ENCODE peak calls at places on chromosome 20, in seven cellular contexts. R is CD4-positive, alpha-beta T cell; B is activated CD4-positive, alpha-beta T cell treated with anti-CD3 and anti-CD28 coated beads, Interleukin-2, amount 10 ng/mL, durations not matched to agents 24 days and 14 days; F is MM.1S; X is immature natural killer cell; O is T-helper 17 cell; N is natural killer cell. H is an unnamed sample.

GRCh38 chr20:38873050-38873581 is 53.1 kb upstream of the FAM83D start:
- DNase-seq in R (peak; percentile 48), F (peak; percentile 91), N (peak; percentile 79), B (peak; percentile 92), X (peak; percentile 96), O (peak; percentile 61), H (no peak)

GRCh38 chr20:49385471-49385870 is 97.0 kb downstream of the KCNB1 start:
- DNase-seq in O (no peak), F (peak; percentile 36), R (no peak), N (no peak), B (peak; percentile 62), X (no peak), H (no peak)

GRCh38 chr20:61994546-61994945 is 71.1 kb downstream of the TAF4 start:
- DNase-seq in R (no peak), X (no peak), O (no peak), B (no peak), N (no peak), F (no peak), H (no peak)

GRCh38 chr20:41287327-41287726 is 30.2 kb downstream of the ZHX3 start:
- DNase-seq in N (no peak), O (no peak), R (no peak), F (no peak), B (no peak), X (no peak), H (no peak)

GRCh38 chr20:36468149-36469000 is 72.9 kb upstream of the MYL9 start:
- DNase-seq in N (no peak), B (no peak), F (no peak), R (no peak), X (no peak), O (no peak), H (no peak)

GRCh38 chr20:11032611-11033010 is 358.8 kb upstream of the JAG1 start:
- DNase-seq in N (no peak), R (no peak), F (no peak), O (no peak), X (no peak), B (no peak), H (no peak)

GRCh38 chr20:51154708-51155690 is 132.1 kb upstream of the KCNG1 start:
- DNase-seq in B (no peak), O (no peak), N (no peak), R (no peak), X (no peak), F (no peak), H (no peak)

GRCh38 chr20:62252342-62252966 is 14.1 kb downstream of the OSBPL2 start:
- DNase-seq in N (no peak), O (no peak), X (no peak), F (no peak), B (no peak), R (no peak), H (peak; percentile 31)

GRCh38 chr20:41131594-41132387 is 5.6 kb upstream of the PLCG1 start:
- DNase-seq in B (no peak), O (no peak), F (no peak), N (no peak), X (no peak), R (no peak), H (no peak)

GRCh38 chr20:51402201-51402600 is 140.3 kb downstream of the NFATC2 start:
- DNase-seq in R (peak; percentile 51), N (peak; percentile 37), B (peak; percentile 87), X (peak; percentile 77), O (peak; percentile 50), F (peak; percentile 76), H (no peak)

GRCh38 chr20:53104889-53105288 is 132.7 kb downstream of the TSHZ2 start:
- DNase-seq in X (no peak), B (no peak), F (no peak), R (no peak), N (no peak), O (no peak), H (no peak)

GRCh38 chr20:17617212-17617867 is 47.5 kb downstream of the DSTN start:
- DNase-seq in B (peak; percentile 82), X (peak; percentile 51), N (peak; percentile 48), F (no peak), R (peak; percentile 45), O (peak; percentile 13), H (peak; percentile 76)

GRCh38 chr20:63089051-63089907 is 82.5 kb upstream of the BHLHE23 start:
- DNase-seq in N (no peak), O (no peak), R (no peak), X (no peak), F (no peak), B (no peak), H (peak; percentile 65)

GRCh38 chr20:38805958-38806854 is 709 bp downstream of the PPP1R16B start:
- DNase-seq in N (peak; percentile 51), O (peak; percentile 46), X (peak; percentile 50), B (peak; percentile 83), R (peak; percentile 33), F (peak; percentile 51), H (peak; percentile 75)

GRCh38 chr20:10488436-10489053 is 53.4 kb downstream of the SLX4IP start:
- DNase-seq in O (no peak), F (no peak), R (no peak), X (no peak), N (no peak), B (no peak), H (no peak)

GRCh38 chr20:33788351-33789049 is 22.6 kb upstream of the CHMP4B start:
- DNase-seq in F (no peak), O (no peak), B (no peak), R (no peak), X (no peak), N (no peak), H (no peak)

GRCh38 chr20:37298190-37298939 is 8.9 kb downstream of the MANBAL start:
- DNase-seq in N (no peak), F (peak; percentile 62), R (no peak), X (no peak), O (no peak), B (no peak), H (no peak)

GRCh38 chr20:32804022-32804715 is 15.6 kb upstream of the MAPRE1 start:
- DNase-seq in R (no peak), B (no peak), F (no peak), N (no peak), X (no peak), O (no peak), H (no peak)

GRCh38 chr20:52230406-52230805 is 38.8 kb upstream of the ZFP64 start:
- DNase-seq in X (no peak), F (no peak), R (no peak), O (no peak), B (no peak), N (no peak), H (no peak)

GRCh38 chr20:46040902-46041535 is 12.0 kb downstream of the SLC12A5 start:
- DNase-seq in F (peak; percentile 46), R (peak; percentile 43), B (peak; percentile 89), O (no peak), N (peak; percentile 40), X (no peak), H (no peak)

GRCh38 chr20:38173237-38174156 is 8.4 kb upstream of the TGM2 start:
- DNase-seq in R (no peak), F (no peak), X (no peak), O (no peak), B (no peak), N (no peak), H (no peak)

GRCh38 chr20:24148372-24148771 is 159.8 kb upstream of the GGTLC1 start:
- DNase-seq in B (no peak), X (peak; percentile 86), F (peak; percentile 99), O (no peak), R (no peak), N (peak; percentile 56), H (peak; percentile 51)

GRCh38 chr20:22861990-22862389 is 173.1 kb upstream of the SSTR4 start:
- DNase-seq in N (no peak), X (no peak), B (no peak), F (no peak), O (no peak), R (no peak), H (peak; percentile 64)

GRCh38 chr20:46324960-46325703 is 16.8 kb upstream of the CDH22 start:
- DNase-seq in N (no peak), R (no peak), O (no peak), F (no peak), B (peak; percentile 66), X (no peak), H (no peak)

GRCh38 chr20:37627060-37627766 is 66.6 kb upstream of the CTNNBL1 start:
- DNase-seq in X (no peak), N (no peak), O (no peak), F (peak; percentile 54), B (peak; percentile 83), R (peak; percentile 8), H (no peak)

H was measured in left lung.